ENCODE peak calls at places on chromosomes 2 and 18, in six cellular contexts. X, C, H, T, W and Z are unnamed samples.

GRCh38 chr2:160075171-160075570 is 12.8 kb upstream of the PLA2R1 start:
- DNase-seq in X (no peak), C (no peak), H (no peak), T (peak; percentile 82), W (no peak), Z (no peak)

GRCh38 chr2:233063269-233063975 is 3.3 kb downstream of the INPP5D start:
- DNase-seq in X (peak; percentile 87), C (peak; percentile 20), H (no peak), T (peak; percentile 59), W (no peak), Z (peak; percentile 43)

GRCh38 chr18:31451625-31452024 is 4.1 kb downstream of the DSG3 start:
- DNase-seq in X (no peak), C (no peak), H (no peak), T (no peak), W (no peak), Z (no peak)

GRCh38 chr18:13112982-13113381 is 105.6 kb upstream of the LDLRAD4 start:
- DNase-seq in X (no peak), C (peak; percentile 91), H (peak; percentile 66), T (no peak), W (peak; percentile 75), Z (no peak)

GRCh38 chr18:35051978-35052377 is 10.8 kb downstream of the MAPRE2 start:
- DNase-seq in X (no peak), C (no peak), H (no peak), T (no peak), W (no peak), Z (no peak)

GRCh38 chr2:146602383-146602782 is 1242.4 kb upstream of the ACVR2A start:
- DNase-seq in X (no peak), C (peak; percentile 5), H (no peak), T (no peak), W (no peak), Z (no peak)

GRCh38 chr2:189555243-189555642 is 25.3 kb downstream of the SLC40A1 start:
- DNase-seq in X (no peak), C (no peak), H (no peak), T (no peak), W (no peak), Z (no peak)

GRCh38 chr2:128380061-128380889 is 61.6 kb upstream of the HS6ST1 start:
- DNase-seq in X (no peak), C (no peak), H (no peak), T (peak; percentile 60), W (no peak), Z (no peak)

GRCh38 chr2:157868993-157869392 is 7.1 kb downstream of the ACVR1 start:
- DNase-seq in X (no peak), C (no peak), H (no peak), T (no peak), W (no peak), Z (no peak)

GRCh38 chr2:181977661-181978350 is 7.8 kb upstream of the PPP1R1C start:
- DNase-seq in X (no peak), C (no peak), H (no peak), T (no peak), W (no peak), Z (no peak)

GRCh38 chr2:9774266-9774665 is 69.0 kb upstream of the TAF1B start:
- DNase-seq in X (no peak), C (no peak), H (peak; percentile 42), T (peak; percentile 61), W (no peak), Z (no peak)

GRCh38 chr2:64592994-64593655 is 60.6 kb downstream of the SERTAD2 start:
- DNase-seq in X (no peak), C (no peak), H (no peak), T (no peak), W (no peak), Z (no peak)

GRCh38 chr18:74226666-74227065 is 65.1 kb downstream of the CYB5A start:
- DNase-seq in X (no peak), C (no peak), H (no peak), T (no peak), W (no peak), Z (no peak)

GRCh38 chr2:204437815-204438766 is 107.2 kb upstream of the PARD3B start:
- DNase-seq in X (no peak), C (no peak), H (peak; percentile 46), T (no peak), W (no peak), Z (no peak)

DNA sequence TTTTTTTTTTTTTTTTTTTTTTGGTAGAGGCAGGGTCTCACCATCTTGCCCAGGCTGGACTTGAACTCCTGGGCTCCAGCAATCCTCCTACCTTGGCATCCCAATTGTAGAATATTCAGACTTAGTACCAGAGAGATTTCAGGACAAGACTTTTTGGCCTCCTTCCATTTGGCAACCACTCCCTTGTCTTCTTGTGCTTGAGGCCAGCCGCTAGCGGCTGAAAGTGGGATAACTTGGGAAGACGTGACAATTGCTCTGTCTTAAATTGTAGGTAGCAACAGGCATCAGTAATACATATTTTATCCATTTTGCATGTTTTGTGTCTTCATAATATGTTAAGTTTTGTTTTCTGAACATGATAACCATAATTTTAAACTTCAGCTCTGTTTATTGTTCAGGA is 53.3 kb upstream of the TTN start:
- DNase-seq in X (no peak), C (no peak), H (peak; percentile 51), T (no peak), W (no peak), Z (no peak)
- TF ChIP-seq CTCF in X (no peak), C (peak; percentile 39), H (peak; percentile 15), T (peak; percentile 45), W (no peak), Z (no peak)

GRCh38 chr18:69487488-69488394 is 87.1 kb downstream of the DOK6 start:
- DNase-seq in X (no peak), C (no peak), H (no peak), T (no peak), W (no peak), Z (no peak)

GRCh38 chr18:69480460-69480859 is 79.8 kb downstream of the DOK6 start:
- DNase-seq in X (no peak), C (no peak), H (no peak), T (no peak), W (no peak), Z (no peak)

GRCh38 chr18:69490072-69490471 is 89.4 kb downstream of the DOK6 start:
- DNase-seq in X (no peak), C (no peak), H (no peak), T (no peak), W (no peak), Z (no peak)

GRCh38 chr18:69483574-69483973 is 82.9 kb downstream of the DOK6 start:
- DNase-seq in X (no peak), C (no peak), H (no peak), T (no peak), W (no peak), Z (no peak)

GRCh38 chr18:69484699-69485396 is 84.2 kb downstream of the DOK6 start:
- DNase-seq in X (no peak), C (peak; percentile 3), H (no peak), T (no peak), W (no peak), Z (no peak)
- TF ChIP-seq CTCF in X (no peak), C (peak; percentile 38), H (no peak), T (no peak), W (no peak), Z (no peak)

GRCh38 chr2:1049691-1050090 is 99.0 kb downstream of the SNTG2 start:
- DNase-seq in X (no peak), C (no peak), H (no peak), T (no peak), W (no peak), Z (no peak)

GRCh38 chr2:1052671-1053270 is 102.1 kb downstream of the SNTG2 start:
- DNase-seq in X (no peak), C (no peak), H (no peak), T (no peak), W (no peak), Z (no peak)

GRCh38 chr2:1053781-1054180 is 103.1 kb downstream of the SNTG2 start:
- DNase-seq in X (no peak), C (no peak), H (no peak), T (no peak), W (no peak), Z (no peak)

GRCh38 chr2:1051585-1051984 is 100.9 kb downstream of the SNTG2 start:
- DNase-seq in X (no peak), C (no peak), H (no peak), T (no peak), W (no peak), Z (no peak)

DNA sequence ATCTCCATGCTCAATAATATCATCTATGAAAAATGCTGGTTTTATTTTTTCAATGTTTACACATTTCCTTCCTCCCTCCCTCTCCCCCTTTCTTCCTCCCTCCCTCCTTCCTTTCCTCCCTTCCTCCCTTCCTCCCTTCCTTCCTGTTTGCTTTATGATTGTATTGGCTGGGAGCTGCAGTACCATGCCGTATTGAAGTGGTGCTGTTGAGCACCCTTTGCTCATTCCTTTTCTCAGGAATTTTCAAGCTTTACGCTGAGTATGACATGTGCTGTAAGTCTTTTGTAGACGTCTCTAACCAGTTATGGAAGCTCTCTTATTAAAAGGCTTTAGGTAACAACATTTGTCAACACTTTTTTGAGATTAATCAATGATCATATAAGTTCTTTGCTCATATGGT is 100.4 kb downstream of the SNTG2 start:
- DNase-seq in X (no peak), C (no peak), H (no peak), T (no peak), W (no peak), Z (no peak)
- TF ChIP-seq CTCF in X (no peak), C (peak; percentile 20), H (no peak), T (no peak), W (peak; percentile 23), Z (no peak)

DNA sequence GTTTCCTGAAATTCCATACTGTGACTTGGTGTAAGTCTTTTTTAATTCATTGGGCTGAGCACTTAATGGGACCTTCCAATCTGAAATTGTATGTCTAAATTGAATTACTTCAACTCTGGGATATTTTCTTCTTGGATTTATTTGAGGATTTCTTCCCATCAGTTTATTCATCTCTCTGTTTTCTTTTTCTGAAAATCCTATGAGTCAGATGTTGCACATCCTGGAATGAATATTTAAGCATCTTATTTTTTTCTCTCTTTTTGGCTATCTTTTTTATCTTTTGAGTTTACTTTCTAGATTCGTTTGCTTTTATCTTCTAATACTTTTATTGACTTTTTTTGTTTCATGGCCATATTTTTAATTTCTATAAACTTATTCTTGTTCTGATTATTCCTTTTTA is 55.4 kb upstream of the ACYP2 start:
- DNase-seq in X (no peak), C (no peak), H (no peak), T (no peak), W (no peak), Z (no peak)
- TF ChIP-seq CTCF in X (no peak), C (no peak), H (no peak), T (no peak), W (no peak), Z (no peak)